ENCODE peak calls at places on chromosomes 7 and 10, in seven cellular contexts. J, E, W, M, R, Q and B are unnamed samples.

GRCh38 chr7:22782616-22783232 is 39.9 kb downstream of the TOMM7 start:
- DNase-seq in E (peak), W (peak), M (peak), R (peak), J (peak), Q (peak), B (peak)

GRCh38 chr7:88789480-88790064 is 6.0 kb downstream of the TEX47 start:
- DNase-seq in W (peak), M (peak), J (no peak), R (no peak), Q (peak), E (no peak), B (peak)

GRCh38 chr7:3537210-3537875 is 236.3 kb downstream of the SDK1 start:
- DNase-seq in E (no peak), M (peak), Q (no peak), W (peak), R (no peak), J (no peak), B (no peak)

GRCh38 chr7:131110294-131111080 is 217.2 kb upstream of the MKLN1 start:
- DNase-seq in M (peak), E (peak), R (peak), J (peak), Q (peak), W (peak), B (peak)

GRCh38 chr7:20574784-20575757 is 40.4 kb upstream of the ABCB5 start:
- DNase-seq in W (no peak), R (no peak), E (no peak), M (no peak), J (no peak), Q (no peak), B (no peak)

GRCh38 chr10:29736325-29737208 is 101.8 kb upstream of the SVIL start:
- DNase-seq in Q (peak), E (peak), J (peak), W (peak), R (peak), M (peak), B (peak)

GRCh38 chr10:65550761-65551160 is 1375.1 kb upstream of the LRRTM3 start:
- DNase-seq in Q (no peak), W (no peak), J (no peak), E (no peak), M (no peak), R (no peak), B (no peak)

GRCh38 chr7:45988405-45989057 is 67.5 kb upstream of the IGFBP3 start:
- DNase-seq in M (no peak), Q (peak), E (no peak), J (no peak), R (no peak), W (no peak), B (no peak)

GRCh38 chr7:37111459-37111858 is 337.2 kb downstream of the ELMO1 start:
- DNase-seq in R (no peak), E (no peak), W (no peak), M (no peak), Q (no peak), J (no peak), B (no peak)

GRCh38 chr7:84506151-84506550 is 311.6 kb upstream of the SEMA3A start:
- DNase-seq in R (no peak), W (peak), J (no peak), M (peak), E (no peak), Q (peak), B (no peak)

GRCh38 chr10:14358886-14359573 is 28.3 kb upstream of the FRMD4A start:
- DNase-seq in J (no peak), W (no peak), R (no peak), E (no peak), M (no peak), Q (no peak), B (no peak)

GRCh38 chr7:149284343-149284742 is 22.3 kb downstream of the ZNF783 start:
- DNase-seq in Q (peak), R (no peak), E (no peak), W (no peak), J (no peak), M (no peak), B (no peak)

GRCh38 chr7:83365746-83366145 is 203.1 kb upstream of the PCLO start:
- DNase-seq in J (no peak), Q (peak), E (no peak), M (no peak), R (no peak), W (peak), B (no peak)

GRCh38 chr7:17181482-17181881 is 117.0 kb upstream of the AHR start:
- DNase-seq in E (no peak), W (no peak), J (no peak), M (no peak), R (no peak), Q (no peak), B (peak)

GRCh38 chr7:133642907-133643306 is 390.0 kb downstream of the EXOC4 start:
- DNase-seq in R (no peak), M (no peak), Q (no peak), W (no peak), J (no peak), E (no peak), B (no peak)

GRCh38 chr7:106779877-106780276 is 85.2 kb upstream of the PIK3CG start:
- DNase-seq in M (no peak), J (peak), W (no peak), Q (peak), R (no peak), E (peak), B (peak)

GRCh38 chr7:107951896-107952295 is 51.1 kb downstream of the LAMB1 start:
- DNase-seq in M (no peak), J (no peak), W (no peak), E (no peak), R (no peak), Q (peak), B (no peak)

GRCh38 chr7:34652784-34653183 is 5.2 kb upstream of the NPSR1 start:
- DNase-seq in M (no peak), E (no peak), Q (no peak), R (no peak), W (no peak), J (no peak), B (no peak)
- H2BK120ac ChIP-seq in M (no peak), E (no peak), Q (peak), R (no peak), W (no peak), J (no peak), B (no peak)

DNA sequence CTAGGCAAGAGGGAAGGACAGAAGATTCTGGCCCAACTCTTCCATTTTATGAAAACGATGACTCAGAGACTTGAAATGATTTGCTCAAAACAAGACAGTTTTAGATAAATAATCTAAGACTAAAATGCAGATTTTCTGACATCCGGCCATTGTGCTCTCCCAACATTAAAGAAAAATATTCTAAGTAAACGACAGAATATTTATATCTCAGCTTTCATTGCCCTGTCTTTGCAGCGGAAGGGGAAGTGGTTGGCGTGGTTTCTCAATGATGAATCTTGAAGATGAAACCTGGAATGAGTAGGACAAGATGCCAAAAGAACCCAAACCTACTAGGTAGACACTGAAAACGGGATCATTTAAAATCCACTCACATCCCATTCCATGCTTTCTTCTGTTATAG is 28.9 kb upstream of the NPY start:
- DNase-seq in E (no peak), W (no peak), R (no peak), M (no peak), Q (no peak), J (no peak), B (no peak)
- H3K4ac ChIP-seq in E (no peak), W (no peak), R (no peak), M (no peak), Q (no peak), J (no peak), B (no peak)

GRCh38 chr10:37871568-37872251 is 14.3 kb upstream of the ZNF248 start:
- DNase-seq in J (no peak), E (no peak), Q (no peak), R (no peak), W (no peak), M (no peak), B (no peak)

GRCh38 chr10:37872283-37872682 is 14.9 kb upstream of the ZNF248 start:
- DNase-seq in M (no peak), J (no peak), R (no peak), W (no peak), Q (no peak), E (no peak), B (no peak)

GRCh38 chr10:37872955-37873354 is 15.5 kb upstream of the ZNF248 start:
- DNase-seq in J (no peak), E (no peak), M (no peak), W (no peak), R (no peak), Q (no peak), B (no peak)

GRCh38 chr10:37865957-37866671 is 8.7 kb upstream of the ZNF248 start:
- DNase-seq in M (no peak), J (no peak), E (no peak), W (no peak), R (no peak), Q (no peak), B (no peak)

DNA sequence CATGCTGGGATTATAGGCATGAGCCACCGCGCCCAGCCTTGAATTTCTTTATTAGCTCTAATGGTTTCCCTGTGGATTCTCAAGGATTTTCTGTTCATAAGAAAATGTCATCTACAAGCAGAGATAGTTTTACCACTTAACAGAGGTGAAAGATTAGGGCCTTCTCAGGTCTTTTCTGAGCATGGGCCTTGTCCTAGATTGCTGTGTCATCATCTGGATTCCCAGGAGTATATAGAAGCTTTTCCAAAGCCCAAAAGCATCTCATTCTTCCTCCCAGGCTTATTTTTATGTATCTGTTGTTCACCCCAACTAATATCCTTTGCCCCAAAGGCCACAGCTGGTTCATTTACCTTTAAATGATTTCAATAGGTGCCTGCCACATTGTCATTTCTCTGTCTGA is 13.7 kb upstream of the ZNF248 start:
- DNase-seq in E (no peak), M (no peak), R (no peak), J (no peak), W (no peak), Q (no peak), B (no peak)
- H2AK5ac ChIP-seq in E (no peak), M (no peak), R (no peak), J (no peak), W (no peak), Q (no peak), B (no peak)

DNA sequence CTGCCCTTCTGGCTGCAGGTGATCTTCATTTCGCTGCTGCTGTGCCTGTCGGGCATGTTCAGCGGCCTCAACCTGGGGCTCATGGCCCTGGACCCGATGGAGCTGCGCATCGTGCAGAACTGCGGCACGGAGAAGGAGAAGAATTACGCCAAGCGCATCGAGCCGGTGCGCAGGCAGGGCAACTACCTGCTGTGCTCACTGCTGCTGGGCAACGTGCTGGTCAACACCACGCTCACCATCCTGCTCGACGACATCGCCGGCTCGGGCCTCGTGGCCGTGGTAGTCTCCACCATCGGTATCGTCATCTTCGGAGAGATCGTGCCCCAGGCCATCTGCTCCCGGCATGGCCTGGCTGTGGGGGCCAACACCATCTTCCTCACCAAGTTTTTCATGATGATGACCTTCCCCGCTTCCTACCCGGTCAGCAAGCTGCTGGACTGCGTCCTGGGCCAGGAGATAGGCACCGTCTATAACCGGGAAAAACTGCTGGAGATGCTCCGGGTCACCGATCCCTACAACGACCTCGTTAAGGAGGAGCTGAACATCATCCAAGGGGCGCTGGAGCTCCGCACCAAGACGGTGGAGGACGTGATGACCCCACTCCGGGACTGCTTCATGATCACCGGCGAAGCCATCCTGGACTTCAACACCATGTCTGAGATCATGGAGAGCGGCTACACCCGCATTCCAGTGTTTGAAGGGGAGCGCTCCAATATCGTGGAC is 1.3 kb downstream of the CNNM2 start:
- DNase-seq in J (peak), R (peak), Q (peak), W (peak), E (peak), M (peak), B (peak)
- H2BK120ac ChIP-seq in J (no peak), R (peak), Q (no peak), W (no peak), E (no peak), M (peak), B (no peak)